ENCODE peak calls at places on chromosomes 3 and 15, in seven cellular contexts. T, Z, G, B, F, S and D are unnamed samples.
A peak's percentile ranks its signal among the peaks of the same experiment; 100 is the strongest.

GRCh38 chr3:197718904-197719303 is 17.8 kb downstream of the RUBCN start:
- DNase-seq in T (peak; percentile 39), Z (peak; percentile 39), G (peak; percentile 50), B (no peak), F (no peak), S (no peak), D (peak; percentile 89)

GRCh38 chr3:10757021-10757820 is 58.8 kb upstream of the SLC6A11 start:
- DNase-seq in T (no peak), Z (peak; percentile 12), G (no peak), B (no peak), F (no peak), S (no peak), D (peak; percentile 55)

GRCh38 chr3:16069149-16069922 is 105.1 kb upstream of the GALNT15 start:
- DNase-seq in T (peak; percentile 53), Z (peak; percentile 72), G (no peak), B (no peak), F (no peak), S (no peak), D (peak; percentile 92)

GRCh38 chr15:82543155-82543554 is 2.9 kb upstream of the RPS17 start:
- DNase-seq in T (peak; percentile 72), Z (no peak), G (no peak), B (no peak), F (no peak), S (no peak), D (peak; percentile 89)

GRCh38 chr3:194112120-194113106 is 23.5 kb upstream of the HES1 start:
- DNase-seq in T (no peak), Z (no peak), G (no peak), B (peak; percentile 60), F (no peak), S (peak; percentile 26), D (peak; percentile 48)

GRCh38 chr3:112671930-112672715 is 31.2 kb upstream of the CCDC80 start:
- DNase-seq in T (peak; percentile 73), Z (peak; percentile 64), G (no peak), B (no peak), F (no peak), S (no peak), D (peak; percentile 96)

GRCh38 chr3:9322780-9323179 is 40.1 kb upstream of the THUMPD3 start:
- DNase-seq in T (no peak), Z (no peak), G (no peak), B (no peak), F (no peak), S (no peak), D (no peak)

GRCh38 chr3:43286886-43287301 is 554 bp downstream of the SNRK start:
- DNase-seq in T (peak; percentile 78), Z (no peak), G (no peak), B (peak; percentile 55), F (no peak), S (no peak), D (peak; percentile 55)

GRCh38 chr15:25849431-25849921 is 13.7 kb downstream of the ATP10A start:
- DNase-seq in T (peak; percentile 86), Z (no peak), G (no peak), B (no peak), F (no peak), S (no peak), D (peak; percentile 85)

GRCh38 chr3:25576836-25577454 is 87.8 kb downstream of the TOP2B start:
- DNase-seq in T (no peak), Z (no peak), G (no peak), B (no peak), F (no peak), S (no peak), D (no peak)

GRCh38 chr3:42443292-42443691 is 32.9 kb upstream of the LYZL4 start:
- DNase-seq in T (no peak), Z (no peak), G (no peak), B (no peak), F (no peak), S (no peak), D (no peak)

GRCh38 chr15:81945014-81945615 is 100.7 kb downstream of the MEX3B start:
- DNase-seq in T (no peak), Z (no peak), G (no peak), B (no peak), F (no peak), S (no peak), D (no peak)

GRCh38 chr15:55526559-55527036 is 18.6 kb upstream of the DNAAF4 start:
- DNase-seq in T (peak; percentile 67), Z (peak; percentile 31), G (no peak), B (no peak), F (peak; percentile 4), S (peak; percentile 4), D (peak; percentile 50)

GRCh38 chr3:184039414-184039813 is 7.9 kb downstream of the HTR3D start:
- DNase-seq in T (no peak), Z (no peak), G (no peak), B (no peak), F (no peak), S (no peak), D (peak; percentile 46)

GRCh38 chr3:48426401-48426909 is 3.4 kb downstream of the PLXNB1 start:
- DNase-seq in T (no peak), Z (no peak), G (no peak), B (no peak), F (no peak), S (no peak), D (peak; percentile 45)

GRCh38 chr15:96553931-96554330 is 223.4 kb downstream of the NR2F2 start:
- DNase-seq in T (no peak), Z (no peak), G (no peak), B (no peak), F (no peak), S (no peak), D (no peak)

GRCh38 chr3:129958715-129959114 is 15.8 kb upstream of the TRH start:
- DNase-seq in T (no peak), Z (no peak), G (no peak), B (no peak), F (no peak), S (no peak), D (no peak)

GRCh38 chr3:126136428-126137220 is 43.8 kb downstream of the ALDH1L1 start:
- DNase-seq in T (no peak), Z (no peak), G (peak; percentile 29), B (peak; percentile 14), F (no peak), S (no peak), D (no peak)

GRCh38 chr3:109265300-109265699 is 51.0 kb downstream of the DPPA2 start:
- DNase-seq in T (no peak), Z (no peak), G (no peak), B (no peak), F (no peak), S (no peak), D (no peak)

GRCh38 chr15:63028442-63029110 is 14.0 kb upstream of the TPM1 start:
- DNase-seq in T (no peak), Z (no peak), G (no peak), B (no peak), F (no peak), S (no peak), D (no peak)

GRCh38 chr3:15345608-15346137 is 13.3 kb upstream of the SH3BP5 start:
- DNase-seq in T (no peak), Z (no peak), G (no peak), B (no peak), F (no peak), S (no peak), D (no peak)

GRCh38 chr3:194647747-194648146 is 14.5 kb upstream of the TMEM44 start:
- DNase-seq in T (no peak), Z (no peak), G (no peak), B (no peak), F (no peak), S (no peak), D (no peak)

GRCh38 chr15:45919806-45920205 is 285.0 kb downstream of the SQOR start:
- DNase-seq in T (peak; percentile 6), Z (peak; percentile 93), G (no peak), B (no peak), F (no peak), S (no peak), D (peak; percentile 83)

GRCh38 chr3:54784021-54784420 is 143.8 kb downstream of the LRTM1 start:
- DNase-seq in T (no peak), Z (no peak), G (no peak), B (peak; percentile 64), F (no peak), S (no peak), D (peak; percentile 40)

GRCh38 chr3:48222616-48223513 is at the start of gene CAMP:
- DNase-seq in T (peak; percentile 38), Z (no peak), G (peak; percentile 85), B (peak; percentile 49), F (no peak), S (no peak), D (peak; percentile 38)

GRCh38 chr3:153319691-153320552 is 157.9 kb downstream of the RAP2B start:
- DNase-seq in T (no peak), Z (no peak), G (no peak), B (no peak), F (no peak), S (no peak), D (no peak)

GRCh38 chr15:55289573-55290360 is at the start of gene RAB27A:
- DNase-seq in T (peak; percentile 90), Z (peak; percentile 48), G (peak; percentile 69), B (peak; percentile 88), F (peak; percentile 74), S (no peak), D (peak; percentile 87)

GRCh38 chr3:54180926-54181325 is 58.6 kb downstream of the CACNA2D3 start:
- DNase-seq in T (no peak), Z (no peak), G (no peak), B (no peak), F (no peak), S (no peak), D (no peak)